ENCODE peak calls at places on chromosome 1, in seven cellular contexts. G is HCT116, O is GM12878, H is H1, K is K562, A is endothelial cell of umbilical vein, M is HepG2. P is an unnamed sample.

GRCh38 chr1:210726621-210727020 is 397.9 kb downstream of the HHAT start:
- DNase-seq in G (no peak), O (no peak), H (peak; percentile 13), K (peak; percentile 64), M (no peak), A (no peak), P (peak; percentile 2)

GRCh38 chr1:163834778-163835177 is 513.0 kb downstream of the NUF2 start:
- DNase-seq in G (no peak), M (no peak), H (no peak), O (no peak), K (no peak), A (no peak), P (no peak)

GRCh38 chr1:4122513-4123160 is 222.6 kb upstream of the C1orf174 start:
- DNase-seq in K (no peak), A (no peak), M (no peak), G (no peak), H (no peak), O (no peak), P (no peak)

GRCh38 chr1:6454856-6455751 is 10.9 kb downstream of the TNFRSF25 start:
- DNase-seq in H (no peak), A (peak; percentile 7), O (no peak), M (no peak), G (no peak), K (no peak), P (no peak)

GRCh38 chr1:19040010-19040680 is 83.7 kb upstream of the IFFO2 start:
- DNase-seq in M (no peak), O (no peak), H (no peak), G (no peak), K (no peak), A (no peak), P (no peak)

GRCh38 chr1:152111515-152111968 is 3.7 kb downstream of the TCHH start:
- DNase-seq in K (no peak), G (no peak), O (no peak), H (no peak), M (no peak), A (peak; percentile 50), P (no peak)

GRCh38 chr1:66283583-66284041 is 250.3 kb upstream of the SGIP1 start:
- DNase-seq in M (no peak), O (peak; percentile 66), K (no peak), A (no peak), H (no peak), G (no peak), P (no peak)

GRCh38 chr1:167185062-167185461 is 35.6 kb upstream of the POU2F1 start:
- DNase-seq in K (no peak), O (no peak), M (no peak), H (no peak), G (no peak), A (no peak), P (no peak)

GRCh38 chr1:208110296-208110695 is 133.9 kb downstream of the PLXNA2 start:
- DNase-seq in O (no peak), K (no peak), G (no peak), H (no peak), M (no peak), A (no peak), P (no peak)

GRCh38 chr1:208233546-208233945 is 10.6 kb downstream of the PLXNA2 start:
- DNase-seq in O (no peak), G (no peak), H (peak; percentile 65), M (peak; percentile 47), A (peak; percentile 54), K (no peak), P (no peak)

GRCh38 chr1:78911956-78912880 is 94.3 kb downstream of the ADGRL4 start:
- DNase-seq in M (no peak), G (no peak), H (no peak), A (no peak), O (no peak), K (no peak), P (no peak)

GRCh38 chr1:226425431-226426031 is 17.6 kb upstream of the PARP1 start:
- DNase-seq in M (no peak), G (no peak), O (no peak), H (no peak), K (no peak), A (no peak), P (no peak)

GRCh38 chr1:229227298-229227919 is 43.5 kb upstream of the RAB4A start:
- DNase-seq in A (peak; percentile 66), O (no peak), G (peak; percentile 61), M (peak; percentile 63), K (peak; percentile 91), H (no peak), P (no peak)

GRCh38 chr1:62725981-62726588 is 37.9 kb upstream of the DOCK7 start:
- DNase-seq in H (no peak), K (no peak), O (no peak), G (no peak), M (no peak), A (no peak), P (no peak)

GRCh38 chr1:27598902-27599528 is 4.9 kb downstream of the AHDC1 start:
- DNase-seq in H (no peak), A (peak; percentile 85), K (peak; percentile 79), O (no peak), G (no peak), M (no peak), P (no peak)

GRCh38 chr1:20102875-20103274 is 16.5 kb downstream of the PLA2G2D start:
- DNase-seq in O (no peak), A (no peak), M (no peak), G (no peak), H (no peak), K (no peak), P (no peak)

GRCh38 chr1:235712812-235713211 is 63.2 kb upstream of the GNG4 start:
- DNase-seq in O (no peak), G (no peak), K (no peak), A (no peak), H (no peak), M (no peak), P (no peak)

GRCh38 chr1:111887875-111888274 is 101.6 kb downstream of the KCND3 start:
- DNase-seq in K (no peak), O (no peak), G (no peak), M (no peak), H (no peak), A (no peak), P (no peak)

GRCh38 chr1:48610628-48611542 is 138.9 kb upstream of the SPATA6 start:
- DNase-seq in M (no peak), H (no peak), G (no peak), O (no peak), A (no peak), K (no peak), P (no peak)

GRCh38 chr1:147243228-147243685 is 773 bp downstream of the CHD1L start:
- DNase-seq in H (no peak), O (no peak), G (no peak), M (peak; percentile 24), A (peak; percentile 70), K (no peak), P (no peak)

GRCh38 chr1:236502972-236503639 is 20.7 kb upstream of the LGALS8 start:
- DNase-seq in A (peak; percentile 89), G (peak; percentile 36), M (peak; percentile 91), H (peak; percentile 34), K (peak; percentile 25), O (no peak), P (no peak)

GRCh38 chr1:66537718-66538117 is 3.8 kb downstream of the SGIP1 start:
- DNase-seq in A (no peak), M (no peak), K (no peak), H (no peak), G (no peak), O (no peak), P (no peak)

GRCh38 chr1:57424231-57425027 is 569 bp upstream of the DAB1 start:
- DNase-seq in A (no peak), G (no peak), M (peak; percentile 9), O (no peak), K (peak; percentile 26), H (no peak), P (no peak)

GRCh38 chr1:192861860-192862259 is 53.0 kb downstream of the RGS2 start:
- DNase-seq in G (no peak), H (no peak), K (no peak), A (peak; percentile 16), M (no peak), O (no peak), P (no peak)
- TF ChIP-seq POLR2AphosphoS5 in G (no peak), H (no peak), K (no peak), A (no peak), M (no peak), O (no peak), P (no peak)

DNA sequence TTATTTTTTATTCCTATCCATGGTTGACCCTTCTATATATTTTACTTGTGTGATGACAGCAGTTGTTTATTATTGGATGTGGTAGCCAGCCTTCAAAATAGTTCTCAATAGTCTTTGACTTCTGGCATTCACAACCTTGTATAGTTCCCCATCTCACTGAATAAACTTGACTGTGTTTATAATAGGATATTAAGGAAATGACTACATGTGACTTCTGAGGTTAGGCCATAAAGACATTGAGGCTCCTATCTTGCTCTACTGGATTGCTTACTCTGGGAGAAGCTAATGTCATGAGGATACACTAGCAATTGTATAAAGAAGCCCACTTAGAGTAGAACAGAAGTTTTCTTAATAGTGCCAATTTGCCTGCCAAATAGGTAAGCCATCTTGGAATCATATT is 231.8 kb downstream of the NEGR1 start:
- DNase-seq in G (no peak), M (no peak), K (no peak), O (no peak), A (peak; percentile 88), H (no peak), P (no peak)
- TF ChIP-seq EZH2 in G (no peak), M (no peak), K (no peak), O (no peak), A (no peak), H (no peak), P (no peak)

DNA sequence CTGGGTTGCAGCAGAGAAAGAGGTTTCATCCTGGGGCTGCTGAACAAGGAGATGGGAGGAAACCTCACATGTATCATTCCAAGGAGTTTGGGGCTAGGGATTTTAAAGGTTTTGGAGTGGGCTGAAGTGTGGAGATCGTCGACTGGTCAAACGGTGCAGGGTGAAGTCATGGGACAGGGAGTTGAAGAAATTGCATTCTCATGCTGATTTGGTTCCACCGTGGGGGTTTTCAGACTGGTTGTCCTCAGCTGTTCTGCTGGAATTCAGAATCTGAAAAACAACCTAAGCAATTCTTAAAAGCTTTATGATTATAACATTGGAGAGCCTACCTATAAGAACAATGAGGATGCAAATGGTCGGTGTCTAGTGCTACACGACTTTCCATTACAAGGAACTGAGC is 242.8 kb downstream of the TM2D1 start:
- DNase-seq in K (no peak), M (no peak), H (no peak), A (no peak), G (no peak), O (no peak), P (no peak)
- H3K9ac ChIP-seq in K (no peak overlapping the region), M (no peak overlapping the region), H (no peak overlapping the region), A (no peak overlapping the region), G (no peak overlapping the region), O (no peak overlapping the region), P (no peak overlapping the region)

GRCh38 chr1:1438531-1439381 is 3.3 kb downstream of the VWA1 start:
- DNase-seq in O (no peak), G (no peak), H (no peak), M (no peak), K (no peak), A (no peak), P (no peak)

GRCh38 chr1:1439550-1440261 is 4.2 kb downstream of the VWA1 start:
- DNase-seq in O (no peak), M (no peak), H (no peak), A (no peak), G (no peak), K (no peak), P (no peak)

GRCh38 chr1:1440262-1440772 is 4.8 kb downstream of the VWA1 start:
- DNase-seq in A (no peak), O (no peak), K (no peak), G (no peak), M (no peak), H (no peak), P (no peak)

GRCh38 chr1:1440941-1441888 is 5.7 kb downstream of the VWA1 start:
- DNase-seq in G (no peak), K (peak; percentile 94), H (no peak), O (no peak), M (peak; percentile 41), A (peak; percentile 37), P (no peak)

GRCh38 chr1:1442069-1442770 is 6.7 kb downstream of the VWA1 start:
- DNase-seq in K (no peak), O (no peak), A (no peak), G (no peak), M (no peak), H (no peak), P (no peak)
- TF ChIP-seq POLR2AphosphoS5 in K (no peak), O (no peak), A (no peak), G (no peak), M (no peak), H (no peak), P (no peak)

P was measured in SK-N-MC.